ENCODE peak calls at places on chromosomes 12 and 14, in seven cellular contexts. D is NCI-H1436; S is HepG2; P is HEK293T; H is activated CD8-positive, alpha-beta T cell treated with anti-CD3 and anti-CD28 coated beads for 36 hours; F is iPS-NIHi11; G is stomach. C is an unnamed sample.

GRCh38 chr12:32305163-32305562 is 94.2 kb upstream of the FGD4 start:
- DNase-seq in D (no peak), S (peak), P (no peak), H (peak), F (no peak), G (no peak), C (no peak)

GRCh38 chr12:82082476-82082875 is 275.7 kb downstream of the CCDC59 start:
- DNase-seq in D (no peak), S (no peak), P (no peak), H (no peak), F (no peak), G (no peak), C (peak)

GRCh38 chr14:102430212-102430908 is 67.6 kb downstream of the TECPR2 start:
- DNase-seq in D (no peak), S (no peak), P (no peak), H (no peak), F (no peak), G (no peak), C (no peak)

GRCh38 chr12:106030210-106031175 is 108.3 kb downstream of the NUAK1 start:
- DNase-seq in D (no peak), S (no peak), P (no peak), H (peak), F (no peak), G (no peak), C (no peak)

GRCh38 chr14:106518054-106518943 is 991.9 kb downstream of the TMEM121 start:
- DNase-seq in D (peak), S (no peak), P (no peak), H (peak), F (no peak), G (peak), C (no peak)

GRCh38 chr12:112153181-112153899 is 28.0 kb downstream of the TRAFD1 start:
- DNase-seq in D (no peak), S (no peak), P (no peak), H (no peak), F (no peak), G (no peak), C (no peak)

GRCh38 chr14:75805646-75806045 is 144.6 kb downstream of the TTLL5 start:
- DNase-seq in D (no peak), S (no peak), P (no peak), H (no peak), F (no peak), G (no peak), C (no peak)

GRCh38 chr12:112170376-112170775 is 45.0 kb downstream of the TRAFD1 start:
- DNase-seq in D (no peak), S (no peak), P (peak), H (peak), F (peak), G (no peak), C (no peak)

GRCh38 chr12:113366827-113367226 is 8.4 kb downstream of the PLBD2 start:
- DNase-seq in D (no peak), S (no peak), P (no peak), H (no peak), F (no peak), G (no peak), C (no peak)

GRCh38 chr12:4145990-4146859 is 127.3 kb upstream of the CCND2 start:
- DNase-seq in D (no peak), S (no peak), P (no peak), H (peak), F (no peak), G (no peak), C (no peak)

GRCh38 chr12:115752151-115752550 is 525.3 kb downstream of the MED13L start:
- DNase-seq in D (no peak), S (no peak), P (no peak), H (no peak), F (no peak), G (no peak), C (no peak)